ENCODE peak calls at places on chromosomes 3 and 15, in nine cellular contexts. E is psoas muscle, A is ascending aorta, G is mesenchymal stem cell, J is colonic mucosa, Y is A549, M is Panc1, Q is transverse colon, X is cardiac muscle cell. B is an unnamed sample.
A peak's percentile ranks its signal among the peaks of the same experiment; 100 is the strongest.

GRCh38 chr15:85722374-85722773 is 72.4 kb downstream of the KLHL25 start:
- DNase-seq in E (no peak), A (no peak), G (no peak), J (no peak), Y (no peak), M (no peak), Q (no peak), X (no peak), B (no peak)

GRCh38 chr3:51539291-51539891 is 872 bp downstream of the RAD54L2 start:
- DNase-seq in E (no peak), A (peak; percentile 62), G (peak; percentile 75), J (peak; percentile 41), Y (peak; percentile 27), M (no peak), Q (peak; percentile 9), X (peak; percentile 56), B (peak; percentile 13)

GRCh38 chr3:108493862-108494261 is 16.5 kb downstream of the MYH15 start:
- DNase-seq in E (no peak), A (no peak), G (no peak), J (peak; percentile 32), Y (peak; percentile 18), M (no peak), Q (peak; percentile 37), X (no peak), B (no peak)

GRCh38 chr3:107065094-107065861 is 312.0 kb upstream of the CCDC54 start:
- DNase-seq in E (peak; percentile 15), A (no peak), G (no peak), J (no peak), Y (no peak), M (no peak), Q (no peak), X (peak; percentile 18), B (peak; percentile 72)

GRCh38 chr3:21117397-21117796 is 633.6 kb downstream of the ZNF385D start:
- DNase-seq in E (no peak), A (no peak), G (no peak), J (no peak), Y (no peak), M (no peak), Q (no peak), X (no peak), B (no peak)

GRCh38 chr3:10365316-10365715 is 44.4 kb upstream of the SEC13 start:
- DNase-seq in E (no peak), A (no peak), G (no peak), J (no peak), Y (no peak), M (no peak), Q (no peak), X (no peak), B (no peak)

GRCh38 chr15:74873756-74874424 is 725 bp upstream of the SCAMP2 start:
- DNase-seq in E (no peak), A (no peak), G (peak; percentile 29), J (peak; percentile 47), Y (peak; percentile 65), M (no peak), Q (peak; percentile 48), X (peak; percentile 16), B (peak; percentile 62)

GRCh38 chr15:55407949-55408766 is at the start of the genes CCPG1 and PIERCE2:
- DNase-seq in E (peak; percentile 92), A (peak; percentile 96), G (peak; percentile 97), J (peak; percentile 92), Y (peak; percentile 94), M (peak; percentile 80), Q (peak; percentile 94), X (peak; percentile 97), B (peak; percentile 95)

GRCh38 chr3:53194218-53195065 is 33.4 kb downstream of the PRKCD start:
- DNase-seq in E (peak; percentile 59), A (peak; percentile 78), G (peak; percentile 23), J (no peak), Y (no peak), M (no peak), Q (no peak), X (peak; percentile 78), B (peak; percentile 8)

GRCh38 chr15:59115047-59115446 is 10.1 kb downstream of the CCNB2 start:
- DNase-seq in E (no peak), A (no peak), G (no peak), J (no peak), Y (no peak), M (no peak), Q (no peak), X (peak; percentile 4), B (no peak)

GRCh38 chr3:188531210-188531609 is 377.3 kb downstream of the LPP start:
- DNase-seq in E (no peak), A (no peak), G (peak; percentile 37), J (no peak), Y (no peak), M (no peak), Q (no peak), X (peak; percentile 81), B (peak; percentile 55)

GRCh38 chr3:177554900-177555759 is 357.8 kb upstream of the TBL1XR1 start:
- DNase-seq in E (no peak), A (no peak), G (peak; percentile 51), J (peak; percentile 34), Y (no peak), M (no peak), Q (peak; percentile 21), X (peak; percentile 83), B (peak; percentile 18)

GRCh38 chr15:48025118-48025517 is 95.7 kb upstream of the SLC24A5 start:
- DNase-seq in E (no peak), A (no peak), G (peak; percentile 2), J (no peak), Y (no peak), M (no peak), Q (no peak), X (no peak), B (peak; percentile 18)

GRCh38 chr3:61569856-61570255 is 8.5 kb downstream of the PTPRG start:
- DNase-seq in E (no peak), A (no peak), G (no peak), J (no peak), Y (no peak), M (no peak), Q (no peak), X (no peak), B (no peak)

GRCh38 chr3:163315786-163316185 is 1762.5 kb downstream of the SI start:
- DNase-seq in E (no peak), A (no peak), G (peak; percentile 67), J (no peak), Y (no peak), M (peak; percentile 7), Q (no peak), X (no peak), B (no peak)

GRCh38 chr3:53633197-53633787 is 138.9 kb downstream of the CACNA1D start:
- DNase-seq in E (no peak), A (no peak), G (no peak), J (peak; percentile 28), Y (no peak), M (no peak), Q (no peak), X (no peak), B (no peak)

GRCh38 chr3:161107311-161107710 is 2.2 kb upstream of the B3GALNT1 start:
- DNase-seq in E (no peak), A (no peak), G (no peak), J (no peak), Y (no peak), M (no peak), Q (no peak), X (no peak), B (no peak)

GRCh38 chr3:159260049-159260662 is 458.3 kb downstream of the MFSD1 start:
- DNase-seq in E (no peak), A (no peak), G (peak; percentile 74), J (peak; percentile 58), Y (peak; percentile 19), M (no peak), Q (peak; percentile 25), X (peak; percentile 84), B (peak; percentile 67)

GRCh38 chr3:139640456-139640855 is 37.3 kb downstream of the NMNAT3 start:
- DNase-seq in E (no peak), A (no peak), G (no peak), J (no peak), Y (no peak), M (no peak), Q (no peak), X (no peak), B (no peak)

GRCh38 chr3:149670742-149671492 is 13.1 kb upstream of the WWTR1 start:
- DNase-seq in E (no peak), A (no peak), G (no peak), J (no peak), Y (no peak), M (no peak), Q (no peak), X (no peak), B (no peak)

GRCh38 chr15:44780608-44781007 is 44.3 kb downstream of the TRIM69 start:
- DNase-seq in E (no peak), A (no peak), G (no peak), J (no peak), Y (no peak), M (no peak), Q (no peak), X (no peak), B (no peak)

GRCh38 chr3:14371573-14372474 is 30.6 kb upstream of the SLC6A6 start:
- DNase-seq in E (peak; percentile 89), A (peak; percentile 76), G (peak; percentile 75), J (peak; percentile 92), Y (peak; percentile 79), M (peak; percentile 78), Q (peak; percentile 91), X (peak; percentile 38), B (peak; percentile 74)

DNA sequence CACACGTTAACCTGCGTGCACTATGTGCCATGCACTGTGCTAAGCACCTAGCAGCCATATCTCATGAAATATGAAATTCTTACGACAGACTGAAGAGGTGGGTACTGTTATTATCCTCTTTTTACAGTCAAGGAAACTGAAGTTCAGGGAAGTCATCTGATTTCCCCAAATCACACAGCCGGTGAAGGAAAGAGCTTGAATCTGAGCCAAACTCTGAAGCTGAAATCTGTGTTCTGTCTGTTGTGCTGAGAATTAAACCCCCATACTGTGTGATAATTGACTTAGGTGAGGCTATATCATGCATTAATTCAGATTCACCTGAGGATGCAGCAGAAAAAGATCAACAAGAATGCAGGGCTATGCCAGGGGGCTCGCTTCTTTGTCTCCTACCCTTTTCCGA is 475 bp downstream of the FAM107A start:
- DNase-seq in E (no peak), A (no peak), G (no peak), J (no peak), Y (no peak), M (no peak), Q (no peak), X (no peak), B (no peak)
- H3K4me1 ChIP-seq in E (no peaks in the 10 kb centered on the region), A (no peaks in the 10 kb centered on the region), G (no peaks in the 10 kb centered on the region), J (no peaks in the 10 kb centered on the region), Y (peaks cover 6% of the 10 kb centered on the region), M (no peaks in the 10 kb centered on the region), Q (no peaks in the 10 kb centered on the region), X (no peaks in the 10 kb centered on the region), B (peaks cover 11% of the 10 kb centered on the region)

GRCh38 chr15:94083467-94083991 is 147.8 kb upstream of the MCTP2 start:
- DNase-seq in E (no peak), A (no peak), G (peak; percentile 88), J (no peak), Y (no peak), M (no peak), Q (peak; percentile 19), X (peak; percentile 10), B (peak; percentile 99)
- H3K4me3 ChIP-seq in E (no peak overlapping the region), A (no peak overlapping the region), G (no peak overlapping the region), J (no peak overlapping the region), Y (no peak overlapping the region), M (no peak overlapping the region), Q (no peak overlapping the region), X (no peak overlapping the region), B (no peak overlapping the region)

GRCh38 chr3:50250514-50250913 is 14.5 kb downstream of the GNAI2 start:
- DNase-seq in E (no peak), A (no peak), G (no peak), J (no peak), Y (no peak), M (no peak), Q (no peak), X (no peak), B (no peak)
- H3K4me1 ChIP-seq in E (peaks cover 70% of the 10 kb centered on the region), A (peaks cover 39% of the 10 kb centered on the region), G (peaks cover 75% of the 10 kb centered on the region), J (peaks cover 9% of the 10 kb centered on the region), Y (peaks cover 32% of the 10 kb centered on the region), M (peaks cover 26% of the 10 kb centered on the region), Q (peaks cover 28% of the 10 kb centered on the region), X (peaks cover 10% of the 10 kb centered on the region), B (peaks cover 9% of the 10 kb centered on the region)

GRCh38 chr15:41581110-41581509 is 22.1 kb downstream of the TYRO3 start:
- DNase-seq in E (no peak), A (no peak), G (no peak), J (no peak), Y (no peak), M (no peak), Q (no peak), X (peak; percentile 23), B (peak; percentile 27)
- H3K4me3 ChIP-seq in E (no peak overlapping the region), A (no peak overlapping the region), G (no peak overlapping the region), J (no peak overlapping the region), Y (no peak overlapping the region), M (no peak overlapping the region), Q (no peak overlapping the region), X (no peak overlapping the region), B (no peak overlapping the region)